ENCODE peak calls at places on chromosomes 11 and 22, in seven cellular contexts. S is IMR-90, I is osteocyte, Y is astrocyte of the spinal cord, V is colonic mucosa, X is left lung, E is esophagus squamous epithelium. J is an unnamed sample.

GRCh38 chr11:14981507-14981906 is 9.4 kb upstream of the CALCA start:
- DNase-seq in S (no peak), I (no peak), Y (no peak), V (no peak), X (no peak), E (no peak), J (no peak)

GRCh38 chr11:132576706-132577105 is 955.6 kb downstream of the OPCML start:
- DNase-seq in S (peak), I (peak), Y (peak), V (no peak), X (no peak), E (no peak), J (no peak)

GRCh38 chr11:57379732-57380131 is 1.2 kb downstream of the PRG3 start:
- DNase-seq in S (peak), I (no peak), Y (peak), V (no peak), X (no peak), E (no peak), J (no peak)

GRCh38 chr11:10978189-10978588 is 120.3 kb upstream of the ZBED5 start:
- DNase-seq in S (no peak), I (no peak), Y (no peak), V (no peak), X (no peak), E (no peak), J (no peak)

GRCh38 chr11:19615503-19615902 is 97.1 kb upstream of the NAV2 start:
- DNase-seq in S (no peak), I (no peak), Y (no peak), V (no peak), X (no peak), E (no peak), J (no peak)

GRCh38 chr22:18085188-18085587 is 7.4 kb downstream of the PEX26 start:
- DNase-seq in S (peak), I (no peak), Y (no peak), V (peak), X (no peak), E (no peak), J (no peak)

GRCh38 chr22:45071618-45072017 is 61.8 kb upstream of the PHF21B start:
- DNase-seq in S (no peak), I (no peak), Y (no peak), V (no peak), X (no peak), E (no peak), J (no peak)

GRCh38 chr11:13972033-13972910 is 9.7 kb downstream of the SPON1 start:
- DNase-seq in S (peak), I (no peak), Y (peak), V (no peak), X (no peak), E (no peak), J (no peak)

GRCh38 chr22:20771918-20772625 is 1.8 kb upstream of the SERPIND1 start:
- DNase-seq in S (no peak), I (no peak), Y (no peak), V (no peak), X (no peak), E (no peak), J (no peak)

GRCh38 chr11:107182983-107183382 is 164.7 kb upstream of the GUCY1A2 start:
- DNase-seq in S (no peak), I (no peak), Y (peak), V (no peak), X (no peak), E (no peak), J (no peak)

GRCh38 chr11:86848132-86848531 is 47.8 kb downstream of the PRSS23 start:
- DNase-seq in S (no peak), I (no peak), Y (no peak), V (no peak), X (no peak), E (no peak), J (no peak)

GRCh38 chr11:63999349-64000025 is 13.2 kb downstream of the OTUB1 start:
- DNase-seq in S (no peak), I (no peak), Y (peak), V (peak), X (peak), E (no peak), J (peak)

GRCh38 chr11:111265421-111265820 is 19.9 kb downstream of the POU2AF2 start:
- DNase-seq in S (no peak), I (no peak), Y (no peak), V (no peak), X (no peak), E (no peak), J (no peak)

GRCh38 chr11:70625921-70626518 is 227.7 kb downstream of the CTTN start:
- DNase-seq in S (no peak), I (no peak), Y (no peak), V (no peak), X (no peak), E (no peak), J (no peak)

GRCh38 chr11:123421589-123421988 is 8.5 kb upstream of the GRAMD1B start:
- DNase-seq in S (no peak), I (no peak), Y (no peak), V (no peak), X (no peak), E (no peak), J (no peak)

GRCh38 chr11:40722179-40722795 is 737.2 kb downstream of the LRRC4C start:
- DNase-seq in S (peak), I (no peak), Y (peak), V (no peak), X (no peak), E (no peak), J (no peak)

GRCh38 chr11:70828498-70829159 is 423.7 kb downstream of the SHANK2 start:
- DNase-seq in S (no peak), I (no peak), Y (no peak), V (peak), X (no peak), E (no peak), J (no peak)

GRCh38 chr11:60128376-60128775 is 39.9 kb downstream of the MS4A2 start:
- DNase-seq in S (no peak), I (no peak), Y (no peak), V (no peak), X (no peak), E (no peak), J (no peak)

GRCh38 chr11:2317354-2318050 is 15.7 kb downstream of the TSPAN32 start:
- DNase-seq in S (no peak), I (no peak), Y (no peak), V (no peak), X (no peak), E (no peak), J (no peak)

GRCh38 chr11:74464746-74465145 is 2.6 kb downstream of the KCNE3 start:
- DNase-seq in S (no peak), I (no peak), Y (no peak), V (no peak), X (no peak), E (no peak), J (no peak)

GRCh38 chr11:2583605-2583958 is 116.2 kb downstream of the KCNQ1OT1 start:
- DNase-seq in S (no peak), I (peak), Y (no peak), V (no peak), X (no peak), E (no peak), J (peak)

GRCh38 chr11:9642894-9643293 is 21.0 kb upstream of the SWAP70 start:
- DNase-seq in S (no peak), I (no peak), Y (no peak), V (no peak), X (no peak), E (no peak), J (no peak)
- TF ChIP-seq CTCF in S (no peak), I (no peak), Y (no peak), V (no peak), X (no peak), E (no peak), J (no peak)

GRCh38 chr11:93234602-93235207 is 36.9 kb upstream of the SLC36A4 start:
- DNase-seq in S (peak), I (peak), Y (peak), V (peak), X (peak), E (peak), J (peak)

GRCh38 chr11:93238956-93239355 is 41.2 kb upstream of the SLC36A4 start:
- DNase-seq in S (no peak), I (no peak), Y (no peak), V (no peak), X (no peak), E (no peak), J (no peak)

GRCh38 chr11:93236741-93237675 is 39.2 kb upstream of the SLC36A4 start:
- DNase-seq in S (peak), I (no peak), Y (peak), V (peak), X (no peak), E (no peak), J (no peak)
- TF ChIP-seq CTCF in S (peak), I (peak), Y (peak), V (peak), X (peak), E (peak), J (no peak)

DNA sequence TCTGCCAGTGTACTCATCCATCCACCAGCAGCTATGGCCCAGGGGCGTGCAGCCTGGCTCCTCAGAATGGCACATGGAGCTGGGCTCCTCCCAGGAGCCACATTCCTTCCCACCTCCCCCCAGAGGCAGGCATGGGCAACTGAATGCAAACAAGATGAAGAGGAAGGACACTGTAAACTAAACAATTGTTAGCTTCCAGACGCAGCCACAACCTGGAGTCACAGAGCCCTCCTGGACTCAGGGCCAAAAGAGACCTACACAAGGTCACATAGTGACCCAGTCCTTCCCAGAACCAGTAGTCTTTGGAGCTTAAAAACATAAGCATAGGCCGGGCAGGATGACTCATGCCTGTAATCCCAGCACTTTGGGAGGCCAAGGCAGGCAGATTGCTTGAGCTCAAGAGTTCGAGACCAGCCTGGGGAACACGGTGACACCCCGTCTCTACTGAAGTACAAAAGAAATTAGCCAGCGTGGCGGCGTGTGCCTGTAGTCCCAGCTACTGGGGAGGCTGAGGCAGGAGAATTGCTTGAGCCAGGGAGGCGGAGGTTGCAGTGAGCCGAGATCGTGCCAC is 30.7 kb upstream of the CLDN5 start:
- DNase-seq in S (peak), I (no peak), Y (peak), V (no peak), X (no peak), E (no peak), J (no peak)
- TF ChIP-seq CTCF in S (peak), I (peak), Y (peak), V (no peak), X (no peak), E (no peak), J (no peak)

DNA sequence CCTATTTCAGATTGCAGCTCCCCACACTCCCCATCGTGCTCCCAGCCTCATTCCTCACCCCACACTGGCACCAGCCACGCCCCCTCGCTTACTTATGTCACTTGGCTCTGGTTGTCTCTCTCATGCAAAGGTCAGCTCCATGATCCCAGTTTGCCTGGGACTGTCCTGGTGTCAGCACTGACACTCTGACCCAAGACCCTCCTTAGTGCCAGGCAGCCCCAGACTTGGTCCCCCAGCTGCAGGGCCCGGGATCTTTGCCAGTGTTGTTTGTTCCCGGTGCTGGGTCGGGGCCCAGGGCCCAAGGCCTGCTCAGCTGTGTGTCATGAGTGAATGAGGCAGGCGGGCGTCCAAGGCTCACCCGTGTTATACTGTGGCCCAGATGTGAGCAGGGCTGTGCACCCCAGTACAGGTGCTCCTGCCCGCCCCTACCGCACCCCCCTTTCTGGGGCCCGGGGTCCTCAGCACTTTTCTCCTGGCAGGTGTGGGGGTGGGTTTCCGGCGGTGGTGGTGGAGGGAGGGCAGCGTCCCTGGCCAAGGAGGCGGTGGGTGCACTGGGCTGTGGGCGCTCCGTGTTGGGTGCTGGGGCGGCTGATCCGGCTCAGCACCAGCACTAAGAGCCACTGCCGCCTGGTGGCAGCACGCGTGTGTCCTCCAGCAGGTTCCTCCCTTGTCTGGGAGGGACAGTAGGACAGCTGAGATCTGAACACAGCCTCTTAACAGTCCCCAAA is 19.5 kb downstream of the IL17REL start:
- DNase-seq in S (peak), I (peak), Y (peak), V (peak), X (peak), E (no peak), J (peak)
- TF ChIP-seq CTCF in S (peak), I (peak), Y (peak), V (peak), X (peak), E (peak), J (no peak)

J was measured in activated B cell treated with CpG ODN at 0.5 μM for 24 hours.